ENCODE peak calls at places on chromosomes 13 and 19, in ten cellular contexts. T is fibroblast of lung, O is Caco-2, S is osteoblast, E is ovary, C is pancreas, R is heart right ventricle, Q is GM12878, M is colonic mucosa, B is tibial artery. V is an unnamed sample. For H3K36me3, the result is how much of the 10 kb centered on the place peaks cover.

GRCh38 chr19:4624733-4625362 is 14.5 kb upstream of the TNFAIP8L1 start:
- DNase-seq in T (no peak), O (peak), S (peak), E (no peak), C (no peak), R (no peak), Q (no peak), M (no peak), B (no peak), V (no peak)

GRCh38 chr13:35457258-35457657 is 19.2 kb downstream of the MAB21L1 start:
- DNase-seq in T (no peak), O (no peak), S (no peak), E (no peak), C (no peak), R (no peak), Q (no peak), M (no peak), B (no peak), V (no peak)

GRCh38 chr13:38398810-38399493 is 49.3 kb downstream of the UFM1 start:
- DNase-seq in T (peak), O (no peak), S (peak), E (no peak), C (no peak), R (no peak), Q (no peak), M (no peak), B (no peak), V (peak)

GRCh38 chr19:46731584-46731983 is 14.3 kb upstream of the FKRP start:
- DNase-seq in T (peak), O (no peak), S (no peak), E (no peak), C (no peak), R (no peak), Q (no peak), M (no peak), B (no peak), V (no peak)

GRCh38 chr19:3721131-3721899 is 13.1 kb downstream of the TJP3 start:
- DNase-seq in T (peak), O (peak), S (peak), E (peak), C (peak), R (peak), Q (no peak), M (peak), B (peak), V (no peak)

GRCh38 chr13:29472317-29472961 is 123.0 kb downstream of the SLC7A1 start:
- DNase-seq in T (peak), O (peak), S (no peak), E (no peak), C (peak), R (peak), Q (no peak), M (peak), B (peak), V (no peak)

GRCh38 chr13:69565334-69565733 is 542.3 kb upstream of the ATXN8OS start:
- DNase-seq in T (peak), O (peak), S (no peak), E (no peak), C (no peak), R (no peak), Q (peak), M (peak), B (no peak), V (no peak)

GRCh38 chr13:31168736-31169135 is 7.0 kb upstream of the HSPH1 start:
- DNase-seq in T (no peak), O (no peak), S (no peak), E (no peak), C (no peak), R (no peak), Q (no peak), M (peak), B (no peak), V (no peak)

GRCh38 chr13:95492044-95492801 is 60.3 kb upstream of the CLDN10 start:
- DNase-seq in T (no peak), O (peak), S (no peak), E (no peak), C (no peak), R (no peak), Q (no peak), M (peak), B (no peak), V (no peak)

GRCh38 chr13:77065456-77066147 is 38.6 kb upstream of the FBXL3 start:
- DNase-seq in T (no peak), O (no peak), S (no peak), E (no peak), C (no peak), R (no peak), Q (no peak), M (no peak), B (no peak), V (no peak)

GRCh38 chr13:36370108-36370429 is 23.9 kb upstream of the SPART start:
- DNase-seq in T (peak), O (no peak), S (no peak), E (no peak), C (no peak), R (peak), Q (no peak), M (no peak), B (no peak), V (no peak)

GRCh38 chr19:28534740-28535351 is 678.1 kb downstream of the UQCRFS1 start:
- DNase-seq in T (no peak), O (no peak), S (no peak), E (no peak), C (no peak), R (no peak), Q (no peak), M (no peak), B (no peak), V (no peak)

GRCh38 chr19:28526042-28526441 is 686.9 kb downstream of the UQCRFS1 start:
- DNase-seq in T (no peak), O (no peak), S (no peak), E (no peak), C (no peak), R (no peak), Q (no peak), M (no peak), B (no peak), V (no peak)

GRCh38 chr19:28532765-28533341 is 680.1 kb downstream of the UQCRFS1 start:
- DNase-seq in T (no peak), O (no peak), S (no peak), E (no peak), C (no peak), R (no peak), Q (no peak), M (no peak), B (no peak), V (no peak)

GRCh38 chr19:28531979-28532378 is 681.0 kb downstream of the UQCRFS1 start:
- DNase-seq in T (no peak), O (no peak), S (no peak), E (no peak), C (no peak), R (no peak), Q (no peak), M (no peak), B (no peak), V (no peak)

DNA sequence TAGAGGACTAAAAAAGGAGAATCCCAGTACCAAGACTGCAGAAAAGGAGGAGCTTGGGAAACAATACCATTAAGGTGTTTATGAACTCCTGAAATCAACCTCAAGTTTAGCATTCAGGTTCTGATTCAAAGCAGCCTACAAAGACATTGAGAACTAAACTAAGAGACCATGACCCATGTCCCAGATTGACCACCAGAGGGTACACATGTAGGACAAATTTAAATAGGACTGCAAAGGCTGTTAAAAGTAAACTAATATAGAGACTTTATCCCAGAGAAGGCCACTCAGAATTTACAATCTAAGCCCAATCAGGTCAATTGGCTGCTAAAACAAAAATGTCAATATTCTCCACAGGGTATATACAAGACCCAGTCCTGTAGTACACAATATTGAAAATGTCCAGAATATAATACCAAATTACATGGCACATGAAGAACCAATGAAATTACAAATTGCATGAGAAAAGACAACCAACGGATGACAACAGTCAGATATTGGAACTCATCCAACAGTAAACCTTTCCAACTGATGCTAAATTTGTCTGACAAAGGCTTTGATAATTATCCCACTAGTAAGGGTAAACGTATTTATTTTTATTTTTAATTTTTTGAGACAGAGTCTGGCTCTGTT is 682.4 kb downstream of the UQCRFS1 start:
- DNase-seq in T (no peak), O (no peak), S (no peak), E (no peak), C (no peak), R (no peak), Q (no peak), M (no peak), B (no peak), V (no peak)
- TF ChIP-seq CTCF in T (no peak), O (no peak), S (no peak), E (no peak), C (no peak), R (no peak), Q (no peak), M (no peak), B (no peak), V (no peak)

GRCh38 chr13:41019578-41020347 is 647 bp upstream of the ELF1 start:
- DNase-seq in T (no peak), O (peak), S (no peak), E (no peak), C (no peak), R (no peak), Q (no peak), M (no peak), B (no peak), V (no peak)

GRCh38 chr13:41019027-41019487 is at the start of gene ELF1:
- DNase-seq in T (peak), O (peak), S (peak), E (no peak), C (peak), R (peak), Q (peak), M (peak), B (peak), V (no peak)

GRCh38 chr13:41018583-41018909 is 570 bp downstream of the ELF1 start:
- DNase-seq in T (no peak), O (no peak), S (no peak), E (no peak), C (no peak), R (no peak), Q (no peak), M (no peak), B (no peak), V (no peak)

GRCh38 chr13:41017153-41017552 is 2.0 kb downstream of the ELF1 start:
- DNase-seq in T (no peak), O (no peak), S (no peak), E (no peak), C (no peak), R (no peak), Q (no peak), M (no peak), B (peak), V (no peak)

GRCh38 chr13:41017744-41018582 is 1.2 kb downstream of the ELF1 start:
- DNase-seq in T (no peak), O (no peak), S (no peak), E (no peak), C (no peak), R (no peak), Q (no peak), M (no peak), B (no peak), V (no peak)
- H3K4me3 ChIP-seq in T (peak), O (peak), S (no peak), E (peak), C (peak), R (peak), Q (peak), M (peak), B (peak), V (no peak)

GRCh38 chr13:109770436-109770835 is 15.9 kb downstream of the IRS2 start:
- DNase-seq in T (no peak), O (no peak), S (no peak), E (no peak), C (no peak), R (no peak), Q (no peak), M (no peak), B (no peak), V (no peak)
- H3K36me3 ChIP-seq in T (under half), O (under half), S (under half), E (under half), C (under half), R (under half), Q (under half), M (under half), B (under half), V (under half)

GRCh38 chr19:58407658-58408151 is 744 bp upstream of the ZNF584 start:
- DNase-seq in T (no peak), O (peak), S (peak), E (no peak), C (no peak), R (no peak), Q (no peak), M (no peak), B (no peak), V (no peak)

GRCh38 chr19:58401825-58402433 is 6.5 kb downstream of the RNF225 start:
- DNase-seq in T (no peak), O (no peak), S (peak), E (no peak), C (no peak), R (no peak), Q (no peak), M (no peak), B (no peak), V (no peak)

GRCh38 chr19:58409010-58409790 is 751 bp downstream of the ZNF584 start:
- DNase-seq in T (no peak), O (peak), S (peak), E (peak), C (no peak), R (no peak), Q (no peak), M (no peak), B (no peak), V (no peak)

GRCh38 chr19:58408152-58409009 is at the start of gene ZNF584:
- DNase-seq in T (peak), O (peak), S (peak), E (peak), C (peak), R (peak), Q (peak), M (peak), B (peak), V (peak)

GRCh38 chr19:58406818-58407657 is 1.4 kb upstream of the ZNF584 start:
- DNase-seq in T (no peak), O (peak), S (peak), E (no peak), C (no peak), R (no peak), Q (no peak), M (no peak), B (no peak), V (no peak)
- TF ChIP-seq CTCF in T (peak), O (peak), S (peak), E (peak), C (no peak), R (peak), Q (no peak), M (no peak), B (no peak), V (peak)

GRCh38 chr13:110311721-110312668 is 4.9 kb downstream of the COL4A2 start:
- DNase-seq in T (no peak), O (no peak), S (no peak), E (no peak), C (no peak), R (no peak), Q (no peak), M (no peak), B (no peak), V (no peak)
- H3K4me3 ChIP-seq in T (no peak), O (no peak), S (peak), E (peak), C (peak), R (peak), Q (no peak), M (peak), B (peak), V (no peak)

GRCh38 chr19:32471095-32471494 is 65.5 kb downstream of the DPY19L3 start:
- DNase-seq in T (peak), O (no peak), S (no peak), E (no peak), C (no peak), R (peak), Q (no peak), M (no peak), B (no peak), V (no peak)
- H3K36me3 ChIP-seq in T (under half), O (under half), S (under half), E (under half), C (under half), R (half or more), Q (under half), M (under half), B (under half), V (under half)

GRCh38 chr13:71483733-71484132 is 383.3 kb downstream of the DACH1 start:
- DNase-seq in T (no peak), O (no peak), S (no peak), E (no peak), C (no peak), R (no peak), Q (no peak), M (no peak), B (no peak), V (no peak)

DNA sequence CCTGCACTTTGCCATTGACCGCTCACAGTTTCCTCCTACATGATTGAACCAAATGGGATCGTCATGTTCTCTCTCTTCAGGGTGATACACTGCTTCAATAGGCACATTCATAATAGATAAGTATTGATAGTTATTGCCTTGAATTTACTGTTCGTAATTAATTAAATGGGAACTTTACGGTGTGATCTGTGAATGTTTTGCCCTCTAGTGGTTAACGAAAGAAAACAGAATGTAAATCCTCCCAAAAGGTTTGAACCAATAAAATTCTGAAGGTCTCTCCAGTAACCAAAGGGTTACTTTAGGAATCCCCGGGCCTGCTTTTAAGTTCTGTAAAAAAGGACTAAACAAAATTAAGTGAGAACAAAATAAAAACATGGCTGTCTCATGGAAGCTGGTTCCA is 389.3 kb downstream of the DACH1 start:
- DNase-seq in T (peak), O (no peak), S (no peak), E (no peak), C (no peak), R (no peak), Q (no peak), M (no peak), B (no peak), V (no peak)
- TF ChIP-seq CTCF in T (peak), O (peak), S (no peak), E (no peak), C (no peak), R (peak), Q (peak), M (no peak), B (no peak), V (peak)

DNA sequence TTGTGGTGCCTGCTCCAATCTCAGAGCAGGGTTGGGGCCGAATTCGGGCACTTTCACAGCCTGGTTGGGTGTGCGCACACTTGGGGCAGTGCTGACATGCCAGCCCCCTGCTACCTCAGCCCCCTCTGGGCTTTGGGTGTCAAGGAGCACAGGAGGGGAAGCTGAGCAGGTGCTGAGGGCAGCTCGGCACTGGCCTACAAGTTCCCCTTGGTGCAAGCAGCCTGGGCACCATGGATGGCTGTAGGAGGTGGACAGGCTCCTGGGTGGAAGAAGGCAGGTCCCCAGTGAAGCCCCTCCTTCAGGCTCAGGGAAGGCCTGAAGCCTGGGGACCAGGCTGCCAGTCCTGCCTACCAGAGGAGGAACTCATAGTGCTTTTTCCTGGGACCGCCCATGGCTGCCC is 326.6 kb downstream of the NDFIP2 start:
- DNase-seq in T (no peak), O (no peak), S (no peak), E (no peak), C (no peak), R (no peak), Q (no peak), M (no peak), B (no peak), V (no peak)
- H3K4me3 ChIP-seq in T (no peak), O (no peak), S (no peak), E (no peak), C (no peak), R (no peak), Q (no peak), M (no peak), B (no peak), V (no peak)

GRCh38 chr13:99556867-99557443 is 55.7 kb downstream of the TM9SF2 start:
- DNase-seq in T (no peak), O (no peak), S (no peak), E (no peak), C (no peak), R (no peak), Q (no peak), M (no peak), B (no peak), V (no peak)
- H3K36me3 ChIP-seq in T (under half), O (under half), S (under half), E (under half), C (under half), R (half or more), Q (half or more), M (under half), B (under half), V (under half)

V was measured in BJ.